ENCODE peak calls at places on chromosomes 11 and 22, in six cellular contexts. U is germinal center, O is cardiac fibroblast, L is LHCN-M2, S is lung, H is pancreas. B is an unnamed sample.

GRCh38 chr11:78659326-78660319 is 85.0 kb upstream of the NARS2 start:
- DNase-seq in L (no peak), U (no peak), S (no peak), O (no peak), H (peak), B (peak)

GRCh38 chr22:48797731-48798130 is 1029.9 kb downstream of the BRD1 start:
- DNase-seq in O (no peak), U (no peak), H (no peak), S (no peak), L (no peak), B (no peak)

GRCh38 chr22:45329536-45329936 is 19.8 kb downstream of the FAM118A start:
- DNase-seq in L (no peak), S (no peak), H (no peak), O (no peak), U (no peak), B (peak)

GRCh38 chr22:43077121-43077877 is 11.9 kb downstream of the TTLL1 start:
- DNase-seq in H (no peak), S (no peak), O (no peak), L (no peak), U (no peak), B (no peak)

GRCh38 chr11:128694618-128695481 is 978 bp downstream of the FLI1 start:
- DNase-seq in H (no peak), O (peak), L (no peak), S (no peak), U (peak), B (no peak)

GRCh38 chr11:5289696-5290095 is 12.1 kb downstream of the OR51B4 start:
- DNase-seq in L (no peak), O (peak), U (no peak), S (no peak), H (no peak), B (no peak)

GRCh38 chr11:3169235-3169951 is 4.3 kb upstream of the OSBPL5 start:
- DNase-seq in H (peak), L (peak), S (no peak), U (no peak), O (peak), B (peak)

GRCh38 chr22:40400173-40400572 is 29.8 kb downstream of the SGSM3 start:
- DNase-seq in S (no peak), U (peak), O (no peak), L (no peak), H (no peak), B (no peak)

GRCh38 chr11:44133335-44133946 is 38.0 kb downstream of the EXT2 start:
- DNase-seq in S (no peak), U (no peak), H (no peak), L (peak), O (peak), B (peak)